ENCODE peak calls at places on chromosomes 4 and X, in nine cellular contexts. P is transverse colon; E is activated CD4-positive, alpha-beta T cell treated with anti-CD3 and anti-CD28 coated beads for 48 hours; L is DMS53; M is fibroblast of the conjunctiva; R is body of pancreas; D is Calu3; Q is endothelial cell; C is RKO. N is an unnamed sample.

GRCh38 chrX:19630228-19630627 is 114.9 kb upstream of the MAP3K15 start:
- DNase-seq in L (no peak), R (no peak), Q (no peak), M (no peak), E (no peak), P (no peak), C (no peak), D (no peak), N (no peak)

GRCh38 chr4:168717852-168718251 is 221.0 kb downstream of the PALLD start:
- DNase-seq in R (no peak), Q (no peak), D (no peak), P (no peak), L (no peak), C (no peak), M (no peak), E (no peak), N (no peak)

GRCh38 chrX:40832723-40833122 is 97.4 kb upstream of the MED14 start:
- DNase-seq in C (no peak), D (no peak), R (no peak), Q (no peak), M (no peak), L (no peak), P (no peak), E (no peak), N (no peak)

GRCh38 chr4:44760142-44760898 is 34.0 kb upstream of the GNPDA2 start:
- DNase-seq in D (peak), L (peak), R (no peak), M (peak), Q (peak), C (peak), E (peak), P (no peak), N (no peak)

GRCh38 chr4:181674315-181674714 is 568.9 kb upstream of the TENM3 start:
- DNase-seq in C (no peak), L (no peak), R (no peak), M (peak), D (no peak), Q (no peak), E (no peak), P (no peak), N (no peak)

GRCh38 chr4:68304731-68305130 is 45.2 kb downstream of the YTHDC1 start:
- DNase-seq in P (no peak), M (no peak), D (no peak), L (no peak), Q (no peak), R (no peak), E (no peak), C (no peak), N (no peak)

GRCh38 chr4:53601251-53601764 is 10.0 kb upstream of the LNX1 start:
- DNase-seq in E (peak), Q (peak), L (peak), C (no peak), D (peak), P (peak), M (no peak), R (peak), N (peak)

GRCh38 chr4:40960926-40961325 is 211.2 kb downstream of the NSUN7 start:
- DNase-seq in Q (no peak), C (no peak), E (no peak), L (no peak), D (no peak), R (no peak), P (no peak), M (no peak), N (no peak)

GRCh38 chr4:37453361-37454262 is 209.1 kb downstream of the NWD2 start:
- DNase-seq in Q (peak), D (peak), R (peak), M (no peak), E (peak), P (peak), C (no peak), L (peak), N (peak)

GRCh38 chr4:57043304-57044251 is 64.9 kb downstream of the POLR2B start:
- DNase-seq in M (peak), P (no peak), E (no peak), Q (no peak), D (no peak), R (peak), C (no peak), L (no peak), N (no peak)

GRCh38 chr4:80070880-80071620 is 2.0 kb downstream of the ANTXR2 start:
- DNase-seq in R (no peak), M (no peak), L (peak), P (no peak), Q (no peak), E (no peak), D (no peak), C (no peak), N (no peak)

GRCh38 chr4:152510349-152511147 is 25.3 kb downstream of the FBXW7 start:
- DNase-seq in E (no peak), Q (no peak), P (no peak), R (no peak), L (no peak), D (no peak), M (no peak), C (no peak), N (no peak)

GRCh38 chr4:112813790-112814189 is 176.8 kb downstream of the LARP7 start:
- DNase-seq in E (peak), P (no peak), Q (no peak), M (no peak), C (peak), D (no peak), L (no peak), R (no peak), N (no peak)

GRCh38 chr4:96120206-96120605 is 280.3 kb downstream of the PDHA2 start:
- DNase-seq in L (no peak), Q (no peak), E (no peak), C (no peak), P (no peak), D (no peak), R (no peak), M (no peak), N (no peak)

GRCh38 chrX:130413415-130413814 is 11.6 kb downstream of the RBMX2 start:
- DNase-seq in P (no peak), Q (no peak), D (no peak), R (peak), L (peak), E (no peak), M (no peak), C (no peak), N (no peak)

GRCh38 chr4:189548484-189549160 is 392.1 kb upstream of the FRG1 start:
- DNase-seq in L (no peak), P (no peak), D (no peak), R (no peak), M (no peak), E (no peak), Q (no peak), C (no peak), N (no peak)

GRCh38 chr4:177902386-177902785 is 460.1 kb upstream of the AGA start:
- DNase-seq in P (no peak), C (no peak), Q (no peak), M (no peak), L (no peak), R (no peak), E (no peak), D (no peak), N (no peak)

GRCh38 chrX:97159916-97160800 is 276.4 kb downstream of the RPA4 start:
- DNase-seq in P (peak), R (no peak), M (no peak), E (no peak), Q (peak), C (no peak), D (peak), L (peak), N (peak)

N was measured in ecto neural progenitor cell.